ENCODE peak calls at places on chromosomes 12 and 14, in four cellular contexts. One of them, this sample, is unnamed.

GRCh38 chr12:25377475-25378179 is 126.9 kb upstream of the KRAS start:
- DNase-seq in heart right ventricle: no peak
- DNase-seq in cardiac fibroblast: peak; percentile 37
- DNase-seq in A549: peak; percentile 32
- DNase-seq in this sample: peak; percentile 56

GRCh38 chr14:24695265-24696241 is 61.6 kb upstream of the GZMB start:
- DNase-seq in heart right ventricle: no peak
- DNase-seq in cardiac fibroblast: no peak
- DNase-seq in A549: no peak
- DNase-seq in this sample: no peak

GRCh38 chr12:38691164-38691563 is 214.2 kb downstream of the CPNE8 start:
- DNase-seq in heart right ventricle: no peak
- DNase-seq in cardiac fibroblast: no peak
- DNase-seq in A549: no peak
- DNase-seq in this sample: no peak

GRCh38 chr14:41350476-41350875 is 256.2 kb upstream of the LRFN5 start:
- DNase-seq in heart right ventricle: no peak
- DNase-seq in cardiac fibroblast: no peak
- DNase-seq in A549: no peak
- DNase-seq in this sample: no peak

GRCh38 chr12:64544796-64545382 is 65.4 kb upstream of the RASSF3 start:
- DNase-seq in heart right ventricle: no peak
- DNase-seq in cardiac fibroblast: no peak
- DNase-seq in A549: no peak
- DNase-seq in this sample: no peak

GRCh38 chr14:60649815-60650381 is 621 bp upstream of the SIX1 start:
- DNase-seq in heart right ventricle: no peak
- DNase-seq in cardiac fibroblast: no peak
- DNase-seq in A549: peak; percentile 37
- DNase-seq in this sample: no peak

GRCh38 chr14:102849522-102850379 is 72.5 kb downstream of the TRAF3 start:
- DNase-seq in heart right ventricle: no peak
- DNase-seq in cardiac fibroblast: no peak
- DNase-seq in A549: no peak
- DNase-seq in this sample: peak; percentile 32

GRCh38 chr14:91303091-91303923 is 58.8 kb upstream of the GPR68 start:
- DNase-seq in heart right ventricle: peak; percentile 72
- DNase-seq in cardiac fibroblast: peak; percentile 36
- DNase-seq in A549: peak; percentile 41
- DNase-seq in this sample: peak; percentile 30

GRCh38 chr12:121009744-121010143 is 6.5 kb downstream of the C12orf43 start:
- DNase-seq in heart right ventricle: no peak
- DNase-seq in cardiac fibroblast: peak; percentile 50
- DNase-seq in A549: peak; percentile 81
- DNase-seq in this sample: peak; percentile 50

GRCh38 chr12:68621092-68622081 is 10.7 kb downstream of the RAP1B start:
- DNase-seq in heart right ventricle: no peak
- DNase-seq in cardiac fibroblast: no peak
- DNase-seq in A549: no peak
- DNase-seq in this sample: no peak

GRCh38 chr12:61291647-61292046 is 968.6 kb upstream of the USP15 start:
- DNase-seq in heart right ventricle: no peak
- DNase-seq in cardiac fibroblast: no peak
- DNase-seq in A549: no peak
- DNase-seq in this sample: no peak

GRCh38 chr12:107654866-107655265 is 30.7 kb upstream of the PWP1 start:
- DNase-seq in heart right ventricle: no peak
- DNase-seq in cardiac fibroblast: no peak
- DNase-seq in A549: no peak
- DNase-seq in this sample: no peak

GRCh38 chr14:89399594-89400068 is 17.4 kb downstream of the FOXN3 start:
- DNase-seq in heart right ventricle: no peak
- DNase-seq in cardiac fibroblast: peak; percentile 91
- DNase-seq in A549: peak; percentile 48
- DNase-seq in this sample: peak; percentile 87

GRCh38 chr14:58829594-58829993 is 191.8 kb downstream of the DACT1 start:
- DNase-seq in heart right ventricle: no peak
- DNase-seq in cardiac fibroblast: no peak
- DNase-seq in A549: peak; percentile 37
- DNase-seq in this sample: peak; percentile 36

GRCh38 chr12:124636138-124636968 is 68.9 kb upstream of the NCOR2 start:
- DNase-seq in heart right ventricle: no peak
- DNase-seq in cardiac fibroblast: peak; percentile 65
- DNase-seq in A549: peak; percentile 76
- DNase-seq in this sample: peak; percentile 91

GRCh38 chr14:78785265-78785664 is 615.1 kb downstream of the NRXN3 start:
- DNase-seq in heart right ventricle: no peak
- DNase-seq in cardiac fibroblast: no peak
- DNase-seq in A549: no peak
- DNase-seq in this sample: no peak

GRCh38 chr14:87686736-87687135 is 306.2 kb downstream of the GALC start:
- DNase-seq in heart right ventricle: no peak
- DNase-seq in cardiac fibroblast: no peak
- DNase-seq in A549: no peak
- DNase-seq in this sample: no peak

GRCh38 chr12:123540899-123541662 is 7.6 kb upstream of the RILPL1 start:
- DNase-seq in heart right ventricle: no peak
- DNase-seq in cardiac fibroblast: no peak
- DNase-seq in A549: no peak
- DNase-seq in this sample: no peak

GRCh38 chr14:74202113-74202512 is 37.1 kb upstream of the VSX2 start:
- DNase-seq in heart right ventricle: no peak
- DNase-seq in cardiac fibroblast: no peak
- DNase-seq in A549: no peak
- DNase-seq in this sample: no peak

GRCh38 chr12:68264864-68265256 is 11.5 kb upstream of the IL22 start:
- DNase-seq in heart right ventricle: no peak
- DNase-seq in cardiac fibroblast: peak; percentile 70
- DNase-seq in A549: no peak
- DNase-seq in this sample: peak; percentile 42

GRCh38 chr14:67151082-67151666 is 38.1 kb upstream of the GARIN2 start:
- DNase-seq in heart right ventricle: no peak
- DNase-seq in cardiac fibroblast: no peak
- DNase-seq in A549: no peak
- DNase-seq in this sample: peak; percentile 8

GRCh38 chr14:94977016-94977415 is 180.3 kb downstream of the DICER1 start:
- DNase-seq in heart right ventricle: no peak
- DNase-seq in cardiac fibroblast: no peak
- DNase-seq in A549: no peak
- DNase-seq in this sample: no peak

GRCh38 chr12:132866251-132866828 is 21.1 kb downstream of the CHFR start:
- DNase-seq in heart right ventricle: no peak
- DNase-seq in cardiac fibroblast: peak; percentile 56
- DNase-seq in A549: peak; percentile 71
- DNase-seq in this sample: peak; percentile 78

GRCh38 chr12:13362260-13362841 is 165.8 kb downstream of the EMP1 start:
- DNase-seq in heart right ventricle: peak; percentile 34
- DNase-seq in cardiac fibroblast: peak; percentile 53
- DNase-seq in A549: peak; percentile 81
- DNase-seq in this sample: peak; percentile 50

GRCh38 chr14:51544901-51545300 is 106.8 kb upstream of the FRMD6 start:
- DNase-seq in heart right ventricle: no peak
- DNase-seq in cardiac fibroblast: no peak
- DNase-seq in A549: no peak
- DNase-seq in this sample: no peak

GRCh38 chr14:94561656-94562010 is 391 bp downstream of the SERPINA4 start:
- DNase-seq in heart right ventricle: no peak
- DNase-seq in cardiac fibroblast: no peak
- DNase-seq in A549: no peak
- DNase-seq in this sample: no peak

GRCh38 chr12:95116773-95117172 is 43.4 kb upstream of the NR2C1 start:
- DNase-seq in heart right ventricle: no peak
- DNase-seq in cardiac fibroblast: no peak
- DNase-seq in A549: peak; percentile 61
- DNase-seq in this sample: no peak

GRCh38 chr12:30110970-30111586 is 327.3 kb upstream of the TMTC1 start:
- DNase-seq in heart right ventricle: no peak
- DNase-seq in cardiac fibroblast: peak; percentile 62
- DNase-seq in A549: no peak
- DNase-seq in this sample: peak; percentile 62

GRCh38 chr12:2208837-2209236 is 156.1 kb downstream of the CACNA1C start:
- DNase-seq in heart right ventricle: no peak
- DNase-seq in cardiac fibroblast: no peak
- DNase-seq in A549: no peak
- DNase-seq in this sample: no peak

GRCh38 chr14:23931705-23932314 is 21.8 kb upstream of the DHRS4 start:
- DNase-seq in heart right ventricle: no peak
- DNase-seq in cardiac fibroblast: no peak
- DNase-seq in A549: no peak
- DNase-seq in this sample: no peak

GRCh38 chr12:107929436-107929835 is 154.9 kb downstream of the ASCL4 start:
- DNase-seq in heart right ventricle: no peak
- DNase-seq in cardiac fibroblast: peak; percentile 5
- DNase-seq in A549: peak; percentile 80
- DNase-seq in this sample: peak; percentile 29

GRCh38 chr12:106918746-106919145 is 37.0 kb upstream of the TMEM263 start:
- DNase-seq in heart right ventricle: no peak
- DNase-seq in cardiac fibroblast: peak; percentile 29
- DNase-seq in A549: peak; percentile 43
- DNase-seq in this sample: peak; percentile 25

DNA sequence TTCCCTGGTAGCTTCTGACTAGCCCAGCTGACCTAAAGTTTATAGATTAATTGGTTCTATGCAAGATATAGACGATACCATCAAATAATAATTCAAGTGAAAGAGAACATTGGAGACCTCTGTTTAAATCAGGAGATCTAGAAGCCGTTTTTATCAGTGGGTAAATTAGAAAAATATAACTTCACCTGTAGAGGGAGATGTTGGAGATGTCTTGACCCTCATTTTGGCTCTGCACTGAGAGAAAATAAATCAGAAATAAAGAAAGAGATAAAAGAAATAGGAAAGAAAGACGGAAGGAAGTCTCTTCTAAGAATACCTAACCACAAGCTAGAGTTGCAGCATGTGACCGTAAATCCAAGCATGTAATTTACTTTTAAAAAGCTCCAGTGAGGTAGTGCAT is 684.5 kb downstream of the C12orf50 start:
- DNase-seq in heart right ventricle: no peak
- DNase-seq in cardiac fibroblast: no peak
- DNase-seq in A549: peak; percentile 4
- DNase-seq in this sample: no peak
- TF ChIP-seq CTCF in heart right ventricle: no peak
- TF ChIP-seq CTCF in cardiac fibroblast: peak; percentile 6
- TF ChIP-seq CTCF in A549: peak; percentile 30
- TF ChIP-seq CTCF in this sample: peak; percentile 20

DNA sequence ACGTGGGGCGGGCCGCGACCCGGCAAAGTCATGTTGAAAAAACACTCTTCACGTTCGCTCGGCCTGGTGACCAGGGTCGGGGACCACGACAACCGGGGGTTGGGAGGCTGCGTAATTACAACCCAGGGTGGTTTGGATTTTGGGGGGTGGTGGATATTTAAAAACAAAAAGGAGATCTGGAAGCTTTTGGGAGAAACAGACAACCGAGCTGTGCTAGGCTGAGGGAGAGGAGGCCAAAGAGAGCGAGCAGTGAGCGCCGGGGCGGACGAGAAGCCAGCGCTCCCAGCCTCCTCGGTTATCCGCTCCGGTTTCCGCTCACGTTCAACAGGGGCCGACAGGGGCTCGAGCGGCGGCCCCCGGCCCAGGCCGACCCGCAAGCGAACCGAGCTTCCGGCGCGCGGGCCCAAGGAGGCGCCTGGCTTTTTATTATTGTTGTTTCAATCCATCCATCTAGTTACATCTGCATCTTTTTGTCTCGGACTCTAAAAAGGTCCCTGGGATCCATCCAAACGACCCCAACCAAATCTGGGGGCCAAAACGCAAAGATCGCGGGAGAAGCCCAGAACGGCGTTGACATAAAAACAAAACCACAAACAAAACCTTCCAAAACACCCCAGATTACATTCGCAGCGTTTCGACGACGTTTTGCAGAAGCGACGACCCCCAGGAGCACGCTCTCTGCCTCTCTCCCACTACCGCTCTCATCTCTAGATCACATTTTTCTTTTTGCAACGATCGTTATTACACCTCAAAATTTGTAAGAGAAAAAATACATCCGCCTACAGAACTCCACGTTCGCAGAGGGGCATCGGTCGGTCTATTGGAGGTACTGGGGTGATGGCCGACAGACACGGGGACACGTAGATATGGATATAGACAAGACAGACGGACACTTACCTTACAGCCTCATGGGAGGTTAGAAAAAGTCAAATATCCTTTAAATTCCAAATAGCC is 740 bp downstream of the OTX2 start:
- DNase-seq in heart right ventricle: no peak
- DNase-seq in cardiac fibroblast: no peak
- DNase-seq in A549: no peak
- DNase-seq in this sample: no peak
- H3K4me3 ChIP-seq in heart right ventricle: no peak overlapping the region
- H3K4me3 ChIP-seq in cardiac fibroblast: no peak overlapping the region
- H3K4me3 ChIP-seq in A549: no peak overlapping the region
- H3K4me3 ChIP-seq in this sample: no peak overlapping the region

GRCh38 chr14:93543766-93544165 is 113.0 kb downstream of the UNC79 start:
- DNase-seq in heart right ventricle: no peak
- DNase-seq in cardiac fibroblast: peak; percentile 51
- DNase-seq in A549: peak; percentile 32
- DNase-seq in this sample: peak; percentile 30
- TF ChIP-seq CTCF in heart right ventricle: peak; percentile 59
- TF ChIP-seq CTCF in cardiac fibroblast: peak; percentile 35
- TF ChIP-seq CTCF in A549: peak; percentile 58
- TF ChIP-seq CTCF in this sample: peak; percentile 43

DNA sequence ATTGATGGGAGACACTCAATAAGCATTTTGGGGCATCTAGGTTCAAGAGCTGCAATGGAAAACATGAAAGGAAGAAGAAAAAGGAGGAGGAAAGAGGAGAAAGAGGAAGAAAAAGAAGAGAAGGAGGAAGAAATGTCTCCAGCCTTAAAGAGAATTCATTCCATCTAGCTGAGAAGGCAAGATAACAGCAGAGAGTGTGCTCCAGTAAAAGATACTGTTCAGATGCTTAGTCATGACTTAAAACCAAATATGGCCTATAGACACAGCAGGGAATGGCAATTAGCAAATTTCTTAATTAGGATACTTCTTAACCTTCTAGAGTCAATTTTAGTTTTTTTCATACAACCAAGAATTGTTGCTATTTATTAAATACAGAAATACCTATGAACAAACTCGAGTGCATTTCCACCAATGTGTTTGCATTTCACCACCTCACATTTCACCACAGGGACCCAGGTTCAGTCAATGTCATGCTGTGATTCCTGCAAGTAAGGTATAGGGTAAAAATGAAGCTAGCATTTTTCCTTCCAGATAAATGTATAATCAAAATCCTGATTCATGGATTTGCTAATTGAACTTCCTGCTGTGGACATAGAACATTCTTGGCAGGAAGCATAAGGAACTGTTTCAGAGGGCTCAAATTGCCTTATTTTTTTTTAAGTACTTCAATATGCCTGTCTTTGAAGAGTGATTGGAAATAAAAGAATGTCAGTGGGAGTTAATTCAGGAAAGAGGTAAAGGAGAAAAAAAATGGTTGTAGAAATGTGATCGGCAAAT is 177.8 kb downstream of the RPS29 start:
- DNase-seq in heart right ventricle: no peak
- DNase-seq in cardiac fibroblast: peak; percentile 31
- DNase-seq in A549: no peak
- DNase-seq in this sample: no peak
- H3K4me3 ChIP-seq in heart right ventricle: no peak overlapping the region
- H3K4me3 ChIP-seq in cardiac fibroblast: no peak overlapping the region
- H3K4me3 ChIP-seq in A549: no peak overlapping the region
- H3K4me3 ChIP-seq in this sample: no peak overlapping the region

GRCh38 chr12:15152456-15152855 is 68.8 kb downstream of the RERG start:
- DNase-seq in heart right ventricle: no peak
- DNase-seq in cardiac fibroblast: peak; percentile 44
- DNase-seq in A549: peak; percentile 20
- DNase-seq in this sample: no peak
- TF ChIP-seq CTCF in heart right ventricle: peak; percentile 42
- TF ChIP-seq CTCF in cardiac fibroblast: peak; percentile 40
- TF ChIP-seq CTCF in A549: no peak
- TF ChIP-seq CTCF in this sample: peak; percentile 21